ENCODE peak calls at places on chromosome 5, in five cellular contexts. One of them, this sample, is unnamed.

GRCh38 chr5:10612251-10612650 is 48.4 kb downstream of the ANKRD33B start:
- DNase-seq in heart left ventricle: no peak
- DNase-seq in IMR-90: no peak
- DNase-seq in Peyer's patch: no peak
- DNase-seq in HCT116: no peak
- DNase-seq in this sample: no peak

GRCh38 chr5:11588803-11589202 is 315.4 kb downstream of the CTNND2 start:
- DNase-seq in heart left ventricle: no peak
- DNase-seq in IMR-90: no peak
- DNase-seq in Peyer's patch: no peak
- DNase-seq in HCT116: no peak
- DNase-seq in this sample: no peak

GRCh38 chr5:127772531-127772930 is 69.3 kb downstream of the CCDC192 start:
- DNase-seq in heart left ventricle: no peak
- DNase-seq in IMR-90: no peak
- DNase-seq in Peyer's patch: no peak
- DNase-seq in HCT116: no peak
- DNase-seq in this sample: no peak

GRCh38 chr5:126920291-126920690 is 110.1 kb downstream of the MARCHF3 start:
- DNase-seq in heart left ventricle: peak; percentile 44
- DNase-seq in IMR-90: peak; percentile 26
- DNase-seq in Peyer's patch: no peak
- DNase-seq in HCT116: no peak
- DNase-seq in this sample: no peak

GRCh38 chr5:147390654-147391053 is 119.2 kb downstream of the DPYSL3 start:
- DNase-seq in heart left ventricle: no peak
- DNase-seq in IMR-90: no peak
- DNase-seq in Peyer's patch: no peak
- DNase-seq in HCT116: no peak
- DNase-seq in this sample: no peak

GRCh38 chr5:98750693-98751092 is 22.8 kb upstream of the RGMB start:
- DNase-seq in heart left ventricle: no peak
- DNase-seq in IMR-90: no peak
- DNase-seq in Peyer's patch: no peak
- DNase-seq in HCT116: no peak
- DNase-seq in this sample: no peak

GRCh38 chr5:68456756-68457217 is 241.2 kb downstream of the PIK3R1 start:
- DNase-seq in heart left ventricle: peak; percentile 49
- DNase-seq in IMR-90: peak; percentile 53
- DNase-seq in Peyer's patch: no peak
- DNase-seq in HCT116: no peak
- DNase-seq in this sample: no peak

GRCh38 chr5:10663531-10664183 is 97.4 kb downstream of the DAP start:
- DNase-seq in heart left ventricle: peak; percentile 40
- DNase-seq in IMR-90: peak; percentile 64
- DNase-seq in Peyer's patch: no peak
- DNase-seq in HCT116: no peak
- DNase-seq in this sample: peak; percentile 79

GRCh38 chr5:7850241-7850532 is 746 bp downstream of the CFAP90 start:
- DNase-seq in heart left ventricle: no peak
- DNase-seq in IMR-90: no peak
- DNase-seq in Peyer's patch: no peak
- DNase-seq in HCT116: no peak
- DNase-seq in this sample: no peak

GRCh38 chr5:4765411-4765810 is 374.7 kb upstream of the ADAMTS16 start:
- DNase-seq in heart left ventricle: no peak
- DNase-seq in IMR-90: no peak
- DNase-seq in Peyer's patch: no peak
- DNase-seq in HCT116: no peak
- DNase-seq in this sample: no peak

GRCh38 chr5:176391479-176391878 is 2.9 kb downstream of the HIGD2A start:
- DNase-seq in heart left ventricle: no peak
- DNase-seq in IMR-90: no peak
- DNase-seq in Peyer's patch: no peak
- DNase-seq in HCT116: no peak
- DNase-seq in this sample: no peak

GRCh38 chr5:110969502-110969901 is 102.0 kb upstream of the TSLP start:
- DNase-seq in heart left ventricle: no peak
- DNase-seq in IMR-90: no peak
- DNase-seq in Peyer's patch: no peak
- DNase-seq in HCT116: no peak
- DNase-seq in this sample: no peak

GRCh38 chr5:90613918-90614504 is 55.4 kb downstream of the ADGRV1 start:
- DNase-seq in heart left ventricle: no peak
- DNase-seq in IMR-90: no peak
- DNase-seq in Peyer's patch: no peak
- DNase-seq in HCT116: no peak
- DNase-seq in this sample: no peak

GRCh38 chr5:112479418-112479817 is 60.3 kb upstream of the EPB41L4A start:
- DNase-seq in heart left ventricle: no peak
- DNase-seq in IMR-90: peak; percentile 54
- DNase-seq in Peyer's patch: no peak
- DNase-seq in HCT116: no peak
- DNase-seq in this sample: no peak

GRCh38 chr5:98905857-98906688 is 22.7 kb downstream of the CHD1 start:
- DNase-seq in heart left ventricle: no peak
- DNase-seq in IMR-90: peak; percentile 59
- DNase-seq in Peyer's patch: no peak
- DNase-seq in HCT116: no peak
- DNase-seq in this sample: no peak

GRCh38 chr5:36657563-36657995 is 51.2 kb downstream of the SLC1A3 start:
- DNase-seq in heart left ventricle: peak; percentile 63
- DNase-seq in IMR-90: peak; percentile 99
- DNase-seq in Peyer's patch: no peak
- DNase-seq in HCT116: peak; percentile 74
- DNase-seq in this sample: peak; percentile 28

GRCh38 chr5:135223891-135224625 is 175.0 kb downstream of the MACROH2A1 start:
- DNase-seq in heart left ventricle: peak; percentile 10
- DNase-seq in IMR-90: no peak
- DNase-seq in Peyer's patch: no peak
- DNase-seq in HCT116: no peak
- DNase-seq in this sample: no peak

GRCh38 chr5:114308017-114308416 is 53.9 kb upstream of the KCNN2 start:
- DNase-seq in heart left ventricle: no peak
- DNase-seq in IMR-90: no peak
- DNase-seq in Peyer's patch: no peak
- DNase-seq in HCT116: no peak
- DNase-seq in this sample: no peak

GRCh38 chr5:139385061-139385889 is 2.2 kb upstream of the SLC23A1 start:
- DNase-seq in heart left ventricle: no peak
- DNase-seq in IMR-90: no peak
- DNase-seq in Peyer's patch: no peak
- DNase-seq in HCT116: no peak
- DNase-seq in this sample: no peak

GRCh38 chr5:55993628-55994501 is 898 bp downstream of the IL6ST start:
- DNase-seq in heart left ventricle: no peak
- DNase-seq in IMR-90: no peak
- DNase-seq in Peyer's patch: no peak
- DNase-seq in HCT116: no peak
- DNase-seq in this sample: no peak

GRCh38 chr5:55994502-55994997 is at the start of gene IL6ST:
- DNase-seq in heart left ventricle: no peak
- DNase-seq in IMR-90: peak; percentile 93
- DNase-seq in Peyer's patch: peak; percentile 39
- DNase-seq in HCT116: no peak
- DNase-seq in this sample: peak; percentile 40

GRCh38 chr5:55997742-55998351 is 3.1 kb upstream of the IL6ST start:
- DNase-seq in heart left ventricle: no peak
- DNase-seq in IMR-90: peak; percentile 87
- DNase-seq in Peyer's patch: no peak
- DNase-seq in HCT116: no peak
- DNase-seq in this sample: no peak

GRCh38 chr5:55993013-55993412 is 1.8 kb downstream of the IL6ST start:
- DNase-seq in heart left ventricle: peak; percentile 20
- DNase-seq in IMR-90: peak; percentile 48
- DNase-seq in Peyer's patch: no peak
- DNase-seq in HCT116: no peak
- DNase-seq in this sample: no peak

DNA sequence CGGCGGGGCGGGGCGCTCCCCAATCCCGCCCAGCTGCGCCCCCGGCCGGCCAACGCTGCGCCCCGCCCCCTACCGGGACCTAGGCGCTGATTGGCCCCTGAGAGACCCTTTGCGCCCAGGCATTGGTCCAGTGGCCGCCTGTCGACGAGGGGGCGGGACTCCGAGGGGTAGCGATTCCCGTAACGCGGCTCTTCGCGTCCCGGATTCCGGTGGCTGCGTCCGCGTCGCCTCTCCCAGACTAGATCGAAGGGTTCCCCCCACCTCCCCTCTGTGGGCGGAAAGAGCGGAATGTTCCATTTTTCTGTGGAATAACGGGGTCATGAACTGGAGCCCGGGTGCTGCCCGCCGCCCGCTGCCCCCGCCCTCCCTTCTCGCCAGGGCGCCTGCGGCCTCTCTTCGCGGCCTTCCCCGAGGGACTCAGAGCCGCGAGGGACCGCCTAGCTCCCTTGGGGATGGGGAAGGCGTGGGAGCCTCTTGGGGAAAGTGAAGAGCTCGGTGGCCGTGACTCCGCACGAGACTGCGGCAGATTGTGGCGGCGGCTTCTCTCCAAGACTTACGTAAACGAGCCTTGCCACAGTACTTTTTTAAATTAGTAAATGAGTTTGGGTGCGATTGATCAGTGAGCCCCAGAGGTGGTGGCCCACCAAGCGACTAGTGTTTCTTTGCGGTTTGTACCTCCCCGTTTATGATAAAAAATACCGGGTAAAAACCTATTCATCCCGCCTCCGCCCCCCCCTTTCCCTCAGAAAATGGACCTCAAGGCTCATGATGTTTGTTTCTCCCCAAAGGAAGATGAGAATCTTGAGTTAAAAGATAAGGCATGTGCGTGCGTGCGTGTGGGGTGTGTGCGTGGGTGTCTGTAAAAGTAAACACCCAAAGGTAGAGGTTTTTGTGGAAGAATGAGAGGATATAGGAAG is 493 bp upstream of the IL6ST start:
- DNase-seq in heart left ventricle: peak; percentile 98
- DNase-seq in IMR-90: peak; percentile 96
- DNase-seq in Peyer's patch: peak; percentile 96
- DNase-seq in HCT116: peak; percentile 88
- DNase-seq in this sample: peak; percentile 83
- TF ChIP-seq POLR2A in heart left ventricle: peak; percentile 76
- TF ChIP-seq POLR2A in IMR-90: peak; percentile 80
- TF ChIP-seq POLR2A in Peyer's patch: peak; percentile 56
- TF ChIP-seq POLR2A in HCT116: peak; percentile 64
- TF ChIP-seq POLR2A in this sample: peak; percentile 54

GRCh38 chr5:140710899-140711552 is 10.8 kb downstream of the ZMAT2 start:
- DNase-seq in heart left ventricle: peak; percentile 82
- DNase-seq in IMR-90: peak; percentile 97
- DNase-seq in Peyer's patch: peak; percentile 79
- DNase-seq in HCT116: peak; percentile 98
- DNase-seq in this sample: peak; percentile 39
- TF ChIP-seq POLR2A in heart left ventricle: peak; percentile 44
- TF ChIP-seq POLR2A in IMR-90: peak; percentile 83
- TF ChIP-seq POLR2A in Peyer's patch: no peak
- TF ChIP-seq POLR2A in HCT116: no peak
- TF ChIP-seq POLR2A in this sample: no peak

DNA sequence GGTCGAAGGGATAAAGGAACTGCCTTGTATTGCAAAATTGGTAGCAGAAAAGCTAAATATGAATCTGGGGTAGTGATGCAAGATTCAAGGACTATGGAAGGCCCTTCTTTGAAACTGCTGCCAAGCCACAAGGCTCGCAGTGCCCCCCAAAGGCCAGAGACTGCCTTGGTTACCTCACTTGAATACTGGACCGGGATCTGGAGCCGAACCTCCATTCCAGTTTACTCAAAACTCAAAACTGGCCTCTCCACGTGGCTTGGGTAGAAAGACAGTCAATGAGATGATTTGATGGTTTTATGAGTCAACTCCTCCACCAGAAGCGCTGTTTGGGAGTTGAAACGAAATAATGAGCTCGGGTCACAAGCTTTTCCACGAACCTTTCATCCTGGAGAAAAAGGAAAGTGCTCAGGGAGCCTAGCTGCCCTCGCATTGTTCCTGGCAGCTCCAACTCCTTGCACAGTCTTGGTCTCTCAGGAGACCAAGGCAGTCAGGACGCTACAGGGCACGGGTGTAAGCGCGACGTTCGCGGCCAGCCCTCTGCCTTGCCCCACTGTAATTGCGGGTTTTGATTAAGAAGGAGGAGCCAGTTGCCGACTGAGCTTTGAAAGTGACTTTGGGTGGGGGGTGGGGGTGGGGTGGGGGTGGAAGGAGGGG is 2.8 kb downstream of the ST8SIA4 start:
- DNase-seq in heart left ventricle: peak; percentile 38
- DNase-seq in IMR-90: no peak
- DNase-seq in Peyer's patch: peak; percentile 70
- DNase-seq in HCT116: no peak
- DNase-seq in this sample: no peak
- TF ChIP-seq POLR2A in heart left ventricle: no peak
- TF ChIP-seq POLR2A in IMR-90: no peak
- TF ChIP-seq POLR2A in Peyer's patch: no peak
- TF ChIP-seq POLR2A in HCT116: no peak
- TF ChIP-seq POLR2A in this sample: no peak

GRCh38 chr5:140690941-140691924 is at the start of the genes HARS1 and HARS2:
- DNase-seq in heart left ventricle: peak; percentile 92
- DNase-seq in IMR-90: peak; percentile 95
- DNase-seq in Peyer's patch: peak; percentile 86
- DNase-seq in HCT116: peak; percentile 97
- DNase-seq in this sample: peak; percentile 71
- TF ChIP-seq POLR2A in heart left ventricle: peak; percentile 55
- TF ChIP-seq POLR2A in IMR-90: peak; percentile 84
- TF ChIP-seq POLR2A in Peyer's patch: peak; percentile 51
- TF ChIP-seq POLR2A in HCT116: peak; percentile 94
- TF ChIP-seq POLR2A in this sample: peak; percentile 89

DNA sequence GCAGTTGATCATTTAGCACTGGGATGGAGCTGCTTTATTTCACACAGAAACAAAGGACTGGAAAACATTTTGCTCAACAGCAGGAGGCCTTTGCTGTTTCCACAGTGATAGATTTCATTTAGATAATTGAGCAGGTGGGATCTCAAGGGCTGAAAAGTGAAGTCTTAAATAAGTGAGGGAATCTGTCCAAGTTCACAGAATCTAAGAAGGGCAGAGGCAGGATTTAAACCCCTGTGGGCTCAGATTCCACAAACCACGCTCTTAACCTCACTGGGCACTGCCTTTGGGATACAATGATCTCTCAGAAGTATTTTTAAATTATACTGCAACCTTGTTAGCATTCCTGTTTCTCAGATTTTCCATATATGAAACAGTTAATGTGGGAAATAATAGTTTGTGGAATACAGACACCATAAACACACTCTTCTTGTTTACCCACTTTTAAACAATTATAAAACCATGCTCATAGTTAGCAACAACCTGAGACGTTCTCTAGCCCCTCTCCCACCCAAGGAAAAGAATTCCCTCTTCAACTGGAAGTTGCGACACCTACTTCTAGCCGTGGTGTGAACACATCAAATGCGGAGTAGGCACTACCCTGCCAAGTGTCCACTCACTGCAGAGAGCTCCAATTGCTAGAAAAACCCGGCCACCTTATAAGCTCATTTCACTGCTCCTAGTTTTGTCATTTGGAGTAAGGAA is 47.6 kb downstream of the PRLR start:
- DNase-seq in heart left ventricle: no peak
- DNase-seq in IMR-90: no peak
- DNase-seq in Peyer's patch: no peak
- DNase-seq in HCT116: no peak
- DNase-seq in this sample: no peak
- TF ChIP-seq POLR2A in heart left ventricle: no peak
- TF ChIP-seq POLR2A in IMR-90: no peak
- TF ChIP-seq POLR2A in Peyer's patch: no peak
- TF ChIP-seq POLR2A in HCT116: no peak
- TF ChIP-seq POLR2A in this sample: no peak